ENCODE peak calls at places on chromosomes 11 and 22, in five cellular contexts. O is stimulated activated CD4-positive, alpha-beta T cell treated with anti-CD3 and anti-CD28 coated beads, Interleukin-4, amount 100 ng/mL, for 1 hour; E is T-helper 1 cell; I is CD8-positive, alpha-beta memory T cell; J is IMR-90. T is an unnamed sample.

GRCh38 chr11:117986981-117987495 is 844 bp downstream of the IL10RA start:
- DNase-seq in I (peak), O (peak), J (no peak), E (no peak), T (no peak)

GRCh38 chr11:14424096-14424495 is 65.1 kb upstream of the RRAS2 start:
- DNase-seq in O (no peak), I (no peak), E (no peak), J (peak), T (no peak)

GRCh38 chr11:60422609-60423008 is 6.8 kb upstream of the MS4A5 start:
- DNase-seq in O (no peak), I (no peak), E (no peak), J (no peak), T (no peak)

GRCh38 chr11:57512646-57513445 is 2.7 kb downstream of the SLC43A1 start:
- DNase-seq in I (no peak), J (no peak), O (no peak), E (no peak), T (no peak)

GRCh38 chr11:116901211-116901610 is 63.8 kb upstream of the APOA1 start:
- DNase-seq in E (no peak), J (no peak), I (no peak), O (no peak), T (no peak)

GRCh38 chr22:36379593-36380361 is 8.0 kb downstream of the MYH9 start:
- DNase-seq in J (peak), O (no peak), I (peak), E (peak), T (no peak)

GRCh38 chr11:13883589-13883988 is 78.9 kb upstream of the SPON1 start:
- DNase-seq in I (no peak), E (no peak), O (no peak), J (no peak), T (no peak)

GRCh38 chr11:3220521-3221407 is 2.2 kb upstream of the MRGPRG start:
- DNase-seq in E (no peak), O (no peak), J (no peak), I (no peak), T (no peak)

GRCh38 chr22:29983296-29983917 is 96.9 kb upstream of the HORMAD2 start:
- DNase-seq in J (no peak), I (no peak), E (no peak), O (no peak), T (no peak)

GRCh38 chr11:29018631-29019030 is 910.4 kb downstream of the METTL15 start:
- DNase-seq in I (no peak), E (no peak), O (no peak), J (peak), T (no peak)

GRCh38 chr11:9461760-9462134 is 935 bp downstream of the ZNF143 start:
- DNase-seq in E (no peak), I (peak), J (peak), O (no peak), T (no peak)

GRCh38 chr11:27694992-27695391 is 5.3 kb downstream of the BDNF start:
- DNase-seq in I (no peak), E (no peak), J (no peak), O (no peak), T (no peak)

GRCh38 chr11:4393209-4394196 is at the start of gene TRIM21:
- DNase-seq in E (peak), J (peak), O (peak), I (peak), T (peak)

GRCh38 chr11:27022659-27023251 is 17.9 kb upstream of the BBOX1 start:
- DNase-seq in E (no peak), O (no peak), J (no peak), I (no peak), T (no peak)

GRCh38 chr22:49332691-49333090 is 495.0 kb downstream of the BRD1 start:
- DNase-seq in I (no peak), O (no peak), J (no peak), E (no peak), T (no peak)

GRCh38 chr11:64892411-64892831 is 14.0 kb upstream of the EHD1 start:
- DNase-seq in E (no peak), J (no peak), O (no peak), I (no peak), T (no peak)

GRCh38 chr11:60130496-60130895 is 42.0 kb downstream of the MS4A2 start:
- DNase-seq in O (no peak), I (no peak), J (no peak), E (no peak), T (no peak)

GRCh38 chr22:48923909-48924475 is 903.7 kb downstream of the BRD1 start:
- DNase-seq in J (no peak), E (no peak), O (no peak), I (no peak), T (no peak)

GRCh38 chr11:125251956-125252355 is 87.4 kb downstream of the PKNOX2 start:
- DNase-seq in I (no peak), J (peak), O (no peak), E (no peak), T (no peak)

GRCh38 chr11:5931061-5931460 is 11.0 kb upstream of the OR56A3 start:
- DNase-seq in I (no peak), J (no peak), E (no peak), O (no peak), T (no peak)

GRCh38 chr11:19905280-19905853 is 192.7 kb downstream of the NAV2 start:
- DNase-seq in J (peak), I (no peak), O (no peak), E (no peak), T (no peak)

GRCh38 chr11:47001666-47002285 is 65.2 kb downstream of the CSTPP1 start:
- DNase-seq in J (peak), I (no peak), E (no peak), O (no peak), T (no peak)

GRCh38 chr11:120528749-120529148 is 17.2 kb downstream of the GRIK4 start:
- DNase-seq in O (no peak), J (no peak), I (no peak), E (no peak), T (no peak)